ENCODE peak calls at places on chromosomes 5 and 9, in six cellular contexts. One of them, this sample, is unnamed.

GRCh38 chr5:50299896-50300295 is 141.2 kb downstream of the EMB start:
- DNase-seq in CD8-positive, alpha-beta T cell: no peak
- DNase-seq in H1: no peak
- DNase-seq in uterus: no peak
- DNase-seq in K562: no peak
- DNase-seq in MM.1S: no peak
- DNase-seq in this sample: no peak

GRCh38 chr9:133704711-133705181 is 33.4 kb downstream of the SARDH start:
- DNase-seq in K562: no peak
- DNase-seq in MM.1S: no peak
- DNase-seq in CD8-positive, alpha-beta T cell: no peak
- DNase-seq in H1: no peak
- DNase-seq in uterus: no peak
- DNase-seq in this sample: no peak

GRCh38 chr5:79845448-79846197 is 145.4 kb downstream of the MTX3 start:
- DNase-seq in MM.1S: no peak
- DNase-seq in uterus: no peak
- DNase-seq in H1: peak; percentile 20
- DNase-seq in CD8-positive, alpha-beta T cell: no peak
- DNase-seq in K562: peak; percentile 73
- DNase-seq in this sample: no peak

GRCh38 chr9:14314929-14315753 is 1.2 kb upstream of the NFIB start:
- DNase-seq in CD8-positive, alpha-beta T cell: no peak
- DNase-seq in uterus: peak; percentile 96
- DNase-seq in H1: peak; percentile 84
- DNase-seq in MM.1S: peak; percentile 29
- DNase-seq in K562: peak; percentile 78
- DNase-seq in this sample: peak; percentile 91

GRCh38 chr5:172868924-172869565 is 35.0 kb downstream of the ERGIC1 start:
- DNase-seq in CD8-positive, alpha-beta T cell: no peak
- DNase-seq in H1: no peak
- DNase-seq in K562: peak; percentile 44
- DNase-seq in MM.1S: no peak
- DNase-seq in uterus: peak; percentile 91
- DNase-seq in this sample: peak; percentile 84

GRCh38 chr9:98228392-98229089 is 26.9 kb downstream of the TBC1D2 start:
- DNase-seq in H1: no peak
- DNase-seq in uterus: no peak
- DNase-seq in MM.1S: no peak
- DNase-seq in CD8-positive, alpha-beta T cell: no peak
- DNase-seq in K562: no peak
- DNase-seq in this sample: no peak

GRCh38 chr5:102600964-102601363 is 102.2 kb upstream of the SLCO6A1 start:
- DNase-seq in CD8-positive, alpha-beta T cell: no peak
- DNase-seq in K562: peak; percentile 3
- DNase-seq in H1: no peak
- DNase-seq in MM.1S: no peak
- DNase-seq in uterus: no peak
- DNase-seq in this sample: no peak

GRCh38 chr5:177478711-177479646 is 5.5 kb upstream of the DBN1 start:
- DNase-seq in MM.1S: no peak
- DNase-seq in CD8-positive, alpha-beta T cell: peak; percentile 67
- DNase-seq in uterus: peak; percentile 93
- DNase-seq in K562: no peak
- DNase-seq in H1: no peak
- DNase-seq in this sample: peak; percentile 86

GRCh38 chr5:91514408-91514807 is 131.3 kb upstream of the ARRDC3 start:
- DNase-seq in K562: no peak
- DNase-seq in uterus: no peak
- DNase-seq in CD8-positive, alpha-beta T cell: no peak
- DNase-seq in H1: no peak
- DNase-seq in MM.1S: no peak
- DNase-seq in this sample: no peak

GRCh38 chr5:75282581-75282980 is 45.9 kb upstream of the ANKRD31 start:
- DNase-seq in MM.1S: no peak
- DNase-seq in uterus: no peak
- DNase-seq in H1: no peak
- DNase-seq in CD8-positive, alpha-beta T cell: no peak
- DNase-seq in K562: no peak
- DNase-seq in this sample: no peak

GRCh38 chr5:75281716-75282465 is 45.2 kb upstream of the ANKRD31 start:
- DNase-seq in MM.1S: no peak
- DNase-seq in CD8-positive, alpha-beta T cell: no peak
- DNase-seq in uterus: no peak
- DNase-seq in K562: no peak
- DNase-seq in H1: no peak
- DNase-seq in this sample: no peak

GRCh38 chr5:75286211-75286773 is 49.6 kb upstream of the ANKRD31 start:
- DNase-seq in MM.1S: no peak
- DNase-seq in CD8-positive, alpha-beta T cell: no peak
- DNase-seq in uterus: no peak
- DNase-seq in H1: no peak
- DNase-seq in K562: no peak
- DNase-seq in this sample: no peak
- H3K4me3 ChIP-seq in MM.1S: no peak overlapping the region
- H3K4me3 ChIP-seq in CD8-positive, alpha-beta T cell: no peak overlapping the region
- H3K4me3 ChIP-seq in uterus: no peak overlapping the region
- H3K4me3 ChIP-seq in H1: no peak overlapping the region
- H3K4me3 ChIP-seq in K562: no peak overlapping the region
- H3K4me3 ChIP-seq in this sample: no peak overlapping the region

DNA sequence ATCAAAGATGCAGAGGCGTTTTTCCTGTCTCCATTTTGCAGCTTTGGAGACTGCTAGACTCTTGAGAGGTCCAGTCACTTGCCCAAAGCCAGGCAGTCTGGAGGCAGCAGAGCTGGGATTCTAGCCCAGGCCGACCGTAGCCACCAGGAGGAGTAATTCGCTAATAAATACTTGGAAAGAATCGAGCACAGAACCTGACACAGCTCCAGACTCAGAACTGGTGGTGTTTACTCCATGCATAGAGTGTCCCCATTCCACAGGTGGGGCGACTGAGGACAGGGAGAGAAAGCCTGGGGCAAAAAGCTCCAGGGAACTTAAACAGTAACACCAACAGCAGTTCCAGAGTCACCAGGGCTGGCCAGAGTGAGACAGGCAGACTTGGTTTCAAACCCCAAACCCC is 10.7 kb upstream of the CERCAM start:
- DNase-seq in MM.1S: no peak
- DNase-seq in H1: no peak
- DNase-seq in K562: peak; percentile 55
- DNase-seq in uterus: no peak
- DNase-seq in CD8-positive, alpha-beta T cell: no peak
- DNase-seq in this sample: no peak
- TF ChIP-seq CTCF in MM.1S: peak; percentile 18
- TF ChIP-seq CTCF in H1: peak; percentile 35
- TF ChIP-seq CTCF in K562: peak; percentile 63
- TF ChIP-seq CTCF in uterus: no peak
- TF ChIP-seq CTCF in CD8-positive, alpha-beta T cell: no peak
- TF ChIP-seq CTCF in this sample: no peak

DNA sequence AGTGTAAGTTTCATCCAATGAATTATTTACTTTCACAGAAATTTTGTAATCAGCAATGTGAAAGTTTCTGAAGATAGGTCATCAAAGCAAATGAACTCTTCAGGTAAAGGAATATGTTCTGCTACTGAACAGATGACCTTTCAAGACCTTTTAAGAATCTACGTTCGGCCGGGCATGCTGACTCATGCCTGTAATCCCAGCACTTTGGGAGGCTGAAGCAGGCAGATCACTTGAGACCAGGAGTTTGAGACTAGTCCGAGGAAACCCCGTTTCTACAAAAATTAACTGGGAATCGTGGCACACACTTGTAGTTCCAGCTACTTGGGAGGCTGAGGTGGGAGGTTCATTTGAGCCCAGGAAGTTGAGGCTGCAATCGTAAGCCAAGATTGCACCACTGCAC is 578.4 kb upstream of the COX7C start:
- DNase-seq in uterus: no peak
- DNase-seq in CD8-positive, alpha-beta T cell: no peak
- DNase-seq in H1: no peak
- DNase-seq in K562: no peak
- DNase-seq in MM.1S: no peak
- DNase-seq in this sample: no peak
- H3K4me3 ChIP-seq in uterus: no peak overlapping the region
- H3K4me3 ChIP-seq in CD8-positive, alpha-beta T cell: no peak overlapping the region
- H3K4me3 ChIP-seq in H1: no peak overlapping the region
- H3K4me3 ChIP-seq in K562: no peak overlapping the region
- H3K4me3 ChIP-seq in MM.1S: no peak overlapping the region
- H3K4me3 ChIP-seq in this sample: no peak overlapping the region

GRCh38 chr9:113452206-113452605 is 11.3 kb upstream of the RGS3 start:
- DNase-seq in uterus: no peak
- DNase-seq in CD8-positive, alpha-beta T cell: no peak
- DNase-seq in H1: no peak
- DNase-seq in K562: no peak
- DNase-seq in MM.1S: no peak
- DNase-seq in this sample: no peak

GRCh38 chr9:113444736-113445135 is 18.8 kb upstream of the RGS3 start:
- DNase-seq in CD8-positive, alpha-beta T cell: no peak
- DNase-seq in MM.1S: no peak
- DNase-seq in H1: no peak
- DNase-seq in K562: no peak
- DNase-seq in uterus: no peak
- DNase-seq in this sample: no peak

GRCh38 chr9:113446323-113446740 is 17.2 kb upstream of the RGS3 start:
- DNase-seq in uterus: no peak
- DNase-seq in MM.1S: peak; percentile 31
- DNase-seq in K562: peak; percentile 51
- DNase-seq in H1: no peak
- DNase-seq in CD8-positive, alpha-beta T cell: no peak
- DNase-seq in this sample: no peak
- TF ChIP-seq CTCF in uterus: peak; percentile 79
- TF ChIP-seq CTCF in MM.1S: peak; percentile 67
- TF ChIP-seq CTCF in K562: peak; percentile 83
- TF ChIP-seq CTCF in H1: no peak
- TF ChIP-seq CTCF in CD8-positive, alpha-beta T cell: peak; percentile 92
- TF ChIP-seq CTCF in this sample: no peak

GRCh38 chr5:116466740-116467139 is 107.9 kb downstream of the SEMA6A start:
- DNase-seq in uterus: no peak
- DNase-seq in K562: no peak
- DNase-seq in H1: no peak
- DNase-seq in CD8-positive, alpha-beta T cell: no peak
- DNase-seq in MM.1S: no peak
- DNase-seq in this sample: no peak
- H3K4me3 ChIP-seq in uterus: no peak overlapping the region
- H3K4me3 ChIP-seq in K562: no peak overlapping the region
- H3K4me3 ChIP-seq in H1: no peak overlapping the region
- H3K4me3 ChIP-seq in CD8-positive, alpha-beta T cell: no peak overlapping the region
- H3K4me3 ChIP-seq in MM.1S: no peak overlapping the region
- H3K4me3 ChIP-seq in this sample: no peak overlapping the region

This sample was measured in lower leg skin.